ENCODE peak calls at places on chromosomes 12 and 14, in eight cellular contexts. G is heart left ventricle, C is ovary, S is Peyer's patch, P is gastrocnemius medialis, W is tibial nerve, J is endothelial cell of umbilical vein, R is thyroid gland. K is an unnamed sample.

GRCh38 chr12:116616536-116617248 is 57.5 kb downstream of the MAP1LC3B2 start:
- DNase-seq in W (no peak), S (no peak), R (no peak), J (peak; percentile 91), C (no peak), G (no peak), P (no peak), K (no peak)

GRCh38 chr14:39374846-39375245 is 57.4 kb downstream of the FBXO33 start:
- DNase-seq in R (no peak), G (no peak), C (no peak), P (no peak), W (no peak), S (no peak), J (peak; percentile 78), K (no peak)

GRCh38 chr14:93207468-93208308 is 632 bp downstream of the UBR7 start:
- DNase-seq in R (peak; percentile 52), C (no peak), W (peak; percentile 18), P (peak; percentile 46), S (no peak), G (peak; percentile 66), J (peak; percentile 68), K (peak; percentile 40)

GRCh38 chr12:98074286-98074685 is 441.1 kb upstream of the TMPO start:
- DNase-seq in P (no peak), S (no peak), J (no peak), W (no peak), G (no peak), R (peak; percentile 74), C (no peak), K (no peak)

GRCh38 chr12:106855221-106855758 is 80.8 kb downstream of the RIC8B start:
- DNase-seq in R (no peak), G (no peak), C (no peak), S (no peak), J (no peak), P (no peak), W (no peak), K (no peak)

GRCh38 chr12:41940571-41940970 is 204.1 kb downstream of the GXYLT1 start:
- DNase-seq in R (no peak), C (no peak), G (no peak), J (no peak), P (no peak), W (no peak), S (no peak), K (no peak)

GRCh38 chr12:115661103-115661502 is 616.4 kb downstream of the MED13L start:
- DNase-seq in C (no peak), P (no peak), G (peak; percentile 33), S (no peak), W (no peak), R (peak; percentile 58), J (no peak), K (peak; percentile 29)

GRCh38 chr14:60722836-60723217 is 1.3 kb downstream of the SIX4 start:
- DNase-seq in W (no peak), R (peak; percentile 14), J (peak; percentile 54), S (no peak), C (no peak), G (no peak), P (peak; percentile 53), K (no peak)

GRCh38 chr12:48854488-48854887 is 2.5 kb upstream of the DDX23 start:
- DNase-seq in C (no peak), S (no peak), P (no peak), J (no peak), W (no peak), G (no peak), R (no peak), K (no peak)

GRCh38 chr12:89529738-89530137 is 3.9 kb upstream of the POC1B start:
- DNase-seq in G (no peak), P (no peak), R (no peak), C (no peak), J (peak; percentile 73), W (no peak), S (no peak), K (no peak)

GRCh38 chr12:49720214-49720613 is 13.0 kb upstream of the FMNL3 start:
- DNase-seq in P (no peak), J (no peak), W (no peak), S (no peak), G (no peak), C (no peak), R (no peak), K (no peak)

GRCh38 chr14:86838363-86838762 is 1154.6 kb downstream of the GALC start:
- DNase-seq in P (no peak), R (no peak), S (no peak), G (no peak), J (no peak), W (no peak), C (no peak), K (no peak)

GRCh38 chr12:18658829-18659228 is 79.0 kb downstream of the PLCZ1 start:
- DNase-seq in J (no peak), W (no peak), P (no peak), R (no peak), C (no peak), S (no peak), G (no peak), K (no peak)

GRCh38 chr12:59403259-59403932 is 192.4 kb upstream of the SLC16A7 start:
- DNase-seq in W (peak; percentile 23), C (peak; percentile 17), S (peak; percentile 64), R (peak; percentile 30), G (peak; percentile 22), P (peak; percentile 12), J (peak; percentile 70), K (peak; percentile 40)

DNA sequence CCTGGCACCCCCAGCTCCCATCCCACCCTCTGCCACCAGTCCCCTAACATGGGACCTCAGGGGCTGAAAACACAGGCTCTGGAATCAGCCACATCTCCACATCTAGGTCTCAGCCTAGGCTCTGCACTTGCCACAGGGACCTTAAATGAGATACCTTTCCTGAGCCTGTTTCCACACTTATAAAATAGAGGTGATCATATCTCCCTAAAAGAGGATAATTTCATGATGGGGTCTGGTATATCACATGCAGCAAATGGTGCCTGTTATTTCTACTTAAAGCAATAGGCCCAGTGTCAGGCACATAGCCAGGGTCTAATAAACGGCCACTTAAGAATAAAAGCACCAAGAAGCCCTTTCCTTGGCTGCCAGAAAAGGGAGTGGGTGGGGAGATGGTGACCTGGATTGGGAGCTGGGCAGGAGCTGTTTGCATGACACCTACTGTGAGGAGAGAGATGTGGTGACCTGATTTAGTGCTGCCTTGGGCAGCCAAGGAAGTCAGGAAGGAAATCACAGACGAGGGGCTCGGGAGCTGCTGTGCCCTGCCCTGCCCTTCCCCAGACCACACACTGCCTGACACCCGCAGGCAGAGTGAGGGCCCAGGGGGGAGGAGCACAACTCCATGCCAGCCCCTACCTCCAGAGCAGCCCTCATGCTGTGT is 71.2 kb downstream of the IRF2BPL start:
- DNase-seq in C (no peak), R (peak; percentile 84), W (no peak), P (no peak), J (peak; percentile 48), S (no peak), G (no peak), K (no peak)
- TF ChIP-seq POLR2A in C (no peak), R (no peak), W (no peak), P (no peak), J (no peak), S (no peak), G (no peak), K (no peak)

GRCh38 chr12:56121204-56121870 is 3.3 kb downstream of the ZC3H10 start:
- DNase-seq in P (peak; percentile 49), W (no peak), J (no peak), C (no peak), R (no peak), G (no peak), S (no peak), K (no peak)

GRCh38 chr12:56120158-56120846 is 2.2 kb downstream of the ZC3H10 start:
- DNase-seq in P (peak; percentile 29), S (no peak), G (no peak), R (no peak), C (peak; percentile 40), J (no peak), W (no peak), K (no peak)

GRCh38 chr12:56124133-56124532 is 3.9 kb upstream of the ESYT1 start:
- DNase-seq in P (no peak), S (no peak), J (no peak), C (no peak), R (no peak), W (no peak), G (no peak), K (no peak)

GRCh38 chr12:56119361-56119796 is 1.3 kb downstream of the ZC3H10 start:
- DNase-seq in P (peak; percentile 90), R (peak; percentile 85), J (peak; percentile 79), W (no peak), G (peak; percentile 82), C (peak; percentile 71), S (peak; percentile 84), K (peak; percentile 63)

DNA sequence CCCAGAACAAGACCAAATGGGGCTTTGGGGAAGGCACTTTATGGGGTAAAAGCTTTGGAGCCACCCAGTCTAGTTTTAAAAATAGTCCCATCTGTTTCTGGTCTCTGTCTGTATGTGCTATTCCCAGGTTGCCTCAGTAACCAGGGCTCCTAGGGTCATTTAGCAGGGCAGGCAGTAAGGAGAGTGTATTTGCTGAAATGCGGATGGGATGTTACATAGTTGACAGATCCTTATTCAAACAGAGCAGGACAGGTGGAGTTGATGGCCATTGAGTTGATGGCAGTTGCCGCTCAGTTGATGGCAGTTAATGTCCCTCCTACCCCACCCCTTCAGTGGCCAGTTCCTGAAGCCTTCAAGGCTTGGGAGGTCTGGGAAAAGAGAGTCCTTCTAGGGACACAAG is 4.6 kb downstream of the ZC3H10 start:
- DNase-seq in P (no peak), G (no peak), C (no peak), W (no peak), R (no peak), S (no peak), J (no peak), K (no peak)
- H3K27ac ChIP-seq in P (peak overlapping the region; percentile 99), G (no peak overlapping the region), C (no peak overlapping the region), W (no peak overlapping the region), R (no peak overlapping the region), S (no peak overlapping the region), J (no peak overlapping the region), K (peak overlapping the region; percentile 95)

DNA sequence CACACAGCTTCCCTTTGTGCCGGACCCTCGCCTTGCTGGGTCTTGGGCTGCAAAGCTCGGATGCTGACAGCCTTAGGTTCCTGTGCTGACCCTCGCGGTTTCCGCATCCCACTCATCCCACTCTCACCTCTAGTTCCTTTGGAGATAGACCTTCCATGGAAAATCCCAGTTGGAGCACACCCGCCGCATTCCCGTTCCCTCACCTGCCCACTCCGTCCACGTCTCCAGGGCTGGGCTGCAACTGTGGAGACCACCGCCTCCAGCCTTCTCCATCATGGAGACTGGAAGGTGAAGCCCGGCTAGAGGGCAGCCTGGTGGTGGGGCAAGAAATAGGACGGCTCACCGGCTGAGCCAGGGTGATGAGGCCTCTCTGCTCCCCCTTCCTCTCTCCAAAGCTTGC is 14.8 kb downstream of the TMEM121 start:
- DNase-seq in P (no peak), J (no peak), W (no peak), C (no peak), R (no peak), G (no peak), S (no peak), K (no peak)
- H3K9me3 ChIP-seq in P (no peaks in the 10 kb centered on the region), J (no peaks in the 10 kb centered on the region), W (no peaks in the 10 kb centered on the region), C (peaks cover 4% of the 10 kb centered on the region), R (no peaks in the 10 kb centered on the region), G (peaks cover 9% of the 10 kb centered on the region), S (no peaks in the 10 kb centered on the region), K (peaks cover 11% of the 10 kb centered on the region)

DNA sequence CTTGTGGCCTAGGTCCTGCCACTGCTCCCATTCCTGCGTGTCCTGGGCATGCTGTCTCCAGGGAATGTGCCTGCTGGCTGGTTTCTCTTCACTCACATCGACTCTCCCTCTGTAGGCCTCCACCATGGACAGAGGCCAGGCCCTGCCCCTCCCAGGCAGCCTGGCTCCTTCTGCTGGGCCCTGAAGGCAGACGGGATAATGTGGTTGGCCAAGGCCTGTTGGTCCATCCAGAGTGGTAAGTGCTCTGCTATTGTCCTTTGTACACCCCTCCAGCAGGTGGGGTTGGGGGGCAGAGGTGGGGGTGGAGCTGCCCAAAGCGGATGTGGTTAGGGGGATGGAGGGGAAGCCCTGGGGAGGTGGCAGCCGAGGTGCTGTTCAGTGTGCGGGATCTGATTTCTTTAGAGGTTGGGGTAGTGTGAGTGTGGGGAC is 9.5 kb upstream of the NR4A1 start:
- DNase-seq in J (no peak), W (no peak), G (peak; percentile 76), S (no peak), R (peak; percentile 55), P (no peak), C (peak; percentile 64), K (peak; percentile 58)
- TF ChIP-seq POLR2A in J (no peak), W (no peak), G (no peak), S (no peak), R (no peak), P (no peak), C (no peak), K (no peak)